ENCODE peak calls at places on chromosomes 3 and 15, in five cellular contexts. W is dorsolateral prefrontal cortex, D is cardiac muscle cell, Z is AG04450, L is tibial nerve. O is an unnamed sample.

GRCh38 chr15:45434168-45434567 is 55.8 kb upstream of the GATM start:
- DNase-seq in W (no peak), D (no peak), Z (no peak), L (no peak), O (no peak)

GRCh38 chr15:60400957-60401356 is 3.2 kb upstream of the ANXA2 start:
- DNase-seq in W (no peak), D (no peak), Z (no peak), L (no peak), O (no peak)

GRCh38 chr3:196660381-196661166 is 21.1 kb downstream of the NRROS start:
- DNase-seq in W (no peak), D (no peak), Z (no peak), L (no peak), O (no peak)

GRCh38 chr3:30502742-30503073 is 103.7 kb upstream of the TGFBR2 start:
- DNase-seq in W (no peak), D (no peak), Z (peak; percentile 36), L (no peak), O (no peak)

GRCh38 chr15:42349178-42349577 is 10.1 kb upstream of the CAPN3 start:
- DNase-seq in W (no peak), D (no peak), Z (no peak), L (no peak), O (no peak)

GRCh38 chr15:92623435-92623834 is 32.1 kb downstream of the FAM174B start:
- DNase-seq in W (peak; percentile 32), D (no peak), Z (no peak), L (no peak), O (no peak)

GRCh38 chr3:32457971-32458471 is 44.6 kb downstream of the CMTM6 start:
- DNase-seq in W (no peak), D (no peak), Z (no peak), L (no peak), O (no peak)

GRCh38 chr3:126361211-126361610 is 4.0 kb upstream of the KLF15 start:
- DNase-seq in W (peak; percentile 13), D (no peak), Z (no peak), L (no peak), O (no peak)

GRCh38 chr3:88180398-88180999 is 30.7 kb downstream of the C3orf38 start:
- DNase-seq in W (no peak), D (peak; percentile 23), Z (peak; percentile 30), L (peak; percentile 10), O (no peak)

GRCh38 chr3:195247863-195248189 is 23.1 kb downstream of the XXYLT1 start:
- DNase-seq in W (peak; percentile 22), D (no peak), Z (no peak), L (no peak), O (no peak)

GRCh38 chr3:193744822-193745684 is 152.0 kb downstream of the OPA1 start:
- DNase-seq in W (no peak), D (peak; percentile 30), Z (no peak), L (no peak), O (no peak)
- TF ChIP-seq CTCF in W (no peak), D (no peak), Z (no peak), L (no peak), O (no peak)

GRCh38 chr3:72591522-72592421 is 256.5 kb downstream of the SHQ1 start:
- DNase-seq in W (no peak), D (peak; percentile 54), Z (peak; percentile 15), L (peak; percentile 40), O (peak; percentile 73)
- H3K4me3 ChIP-seq in W (no peak overlapping the region), D (no peak overlapping the region), Z (no peak overlapping the region), L (no peak overlapping the region), O (no peak overlapping the region)

DNA sequence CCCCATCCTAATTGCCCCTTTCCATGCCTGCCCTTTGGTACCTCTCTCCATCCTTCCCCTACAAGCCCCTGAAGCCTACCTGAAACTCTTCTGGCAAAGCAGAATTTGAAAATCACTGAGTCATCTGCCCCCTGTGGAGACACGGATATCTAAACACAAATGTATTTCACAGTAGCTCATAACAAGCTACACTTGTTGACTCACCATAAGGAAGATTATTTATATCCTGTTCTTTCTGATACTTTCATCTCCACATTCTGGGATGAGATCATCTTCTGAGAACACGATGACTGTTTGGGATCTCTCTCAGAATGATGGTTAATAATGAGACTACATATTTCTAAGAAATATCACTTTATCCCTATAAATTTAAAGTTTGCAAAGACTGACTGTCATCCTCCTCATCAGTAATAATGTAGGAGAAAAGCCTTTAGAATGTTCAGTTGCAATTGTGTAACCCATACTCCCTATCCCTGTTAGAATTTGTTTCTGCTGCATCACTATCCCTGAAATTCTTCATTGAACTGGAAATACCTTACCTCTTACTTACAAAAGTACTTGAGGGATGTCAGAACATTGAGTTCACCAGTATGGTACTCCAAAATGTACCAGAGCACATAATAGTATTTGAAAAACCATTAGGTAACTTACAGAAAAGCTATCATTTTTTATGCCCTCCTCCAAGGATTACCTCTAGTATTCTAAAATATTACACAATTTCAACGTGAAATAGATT is 116.1 kb upstream of the IL12A start:
- DNase-seq in W (no peak), D (no peak), Z (peak; percentile 74), L (no peak), O (no peak)
- TF ChIP-seq CTCF in W (no peak), D (peak; percentile 31), Z (peak; percentile 44), L (no peak), O (no peak)

GRCh38 chr3:43255675-43256074 is 30.7 kb upstream of the SNRK start:
- DNase-seq in W (no peak), D (no peak), Z (no peak), L (no peak), O (no peak)
- H3K4me3 ChIP-seq in W (no peak overlapping the region), D (no peak overlapping the region), Z (no peak overlapping the region), L (no peak overlapping the region), O (no peak overlapping the region)

GRCh38 chr3:115571413-115571812 is 51.9 kb upstream of the GAP43 start:
- DNase-seq in W (no peak), D (no peak), Z (no peak), L (no peak), O (no peak)
- TF ChIP-seq CTCF in W (no peak), D (no peak), Z (no peak), L (no peak), O (no peak)

DNA sequence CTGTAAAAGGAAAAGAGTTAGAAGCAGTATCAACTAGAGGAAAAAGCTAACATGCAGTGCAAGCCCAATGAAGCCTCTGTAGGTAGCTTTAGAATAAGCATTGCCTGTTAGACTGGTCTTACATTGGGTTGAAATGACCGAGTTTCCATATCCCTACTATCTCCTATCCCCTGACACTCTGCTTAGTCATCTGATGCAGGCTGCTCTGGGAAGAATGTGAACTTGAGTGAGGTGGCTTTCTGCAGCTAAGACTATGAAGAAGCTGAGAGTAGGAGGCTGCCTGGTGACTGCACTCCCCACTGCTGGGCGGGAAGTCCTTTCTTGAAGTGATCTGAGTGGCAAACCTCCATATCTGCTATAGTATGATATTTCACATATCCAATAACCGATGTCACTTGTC is 64.7 kb downstream of the OXSM start:
- DNase-seq in W (no peak), D (no peak), Z (peak; percentile 23), L (no peak), O (no peak)
- H3K4me3 ChIP-seq in W (no peak overlapping the region), D (no peak overlapping the region), Z (no peak overlapping the region), L (no peak overlapping the region), O (no peak overlapping the region)

DNA sequence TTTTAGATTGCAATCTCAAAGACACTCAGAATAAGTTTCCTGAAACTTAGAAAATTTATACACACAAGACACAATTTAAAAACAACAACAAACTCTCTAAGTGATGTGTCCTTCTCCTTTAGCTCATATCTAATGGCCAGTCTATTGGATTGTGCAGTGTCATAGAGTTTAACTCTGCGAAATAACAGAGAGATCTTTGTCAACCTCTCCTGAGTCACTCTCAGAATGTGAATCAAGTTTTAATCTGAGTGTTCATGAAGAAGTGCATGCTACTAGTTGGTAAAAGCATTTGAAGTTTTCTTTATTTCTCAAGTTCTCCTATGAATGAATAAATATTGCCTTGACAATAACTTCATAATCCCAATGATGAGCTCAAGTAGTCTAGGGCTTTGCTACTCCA is 284.5 kb upstream of the DNAJC19 start:
- DNase-seq in W (no peak), D (no peak), Z (no peak), L (no peak), O (no peak)
- TF ChIP-seq CTCF in W (no peak), D (no peak), Z (no peak), L (no peak), O (no peak)

DNA sequence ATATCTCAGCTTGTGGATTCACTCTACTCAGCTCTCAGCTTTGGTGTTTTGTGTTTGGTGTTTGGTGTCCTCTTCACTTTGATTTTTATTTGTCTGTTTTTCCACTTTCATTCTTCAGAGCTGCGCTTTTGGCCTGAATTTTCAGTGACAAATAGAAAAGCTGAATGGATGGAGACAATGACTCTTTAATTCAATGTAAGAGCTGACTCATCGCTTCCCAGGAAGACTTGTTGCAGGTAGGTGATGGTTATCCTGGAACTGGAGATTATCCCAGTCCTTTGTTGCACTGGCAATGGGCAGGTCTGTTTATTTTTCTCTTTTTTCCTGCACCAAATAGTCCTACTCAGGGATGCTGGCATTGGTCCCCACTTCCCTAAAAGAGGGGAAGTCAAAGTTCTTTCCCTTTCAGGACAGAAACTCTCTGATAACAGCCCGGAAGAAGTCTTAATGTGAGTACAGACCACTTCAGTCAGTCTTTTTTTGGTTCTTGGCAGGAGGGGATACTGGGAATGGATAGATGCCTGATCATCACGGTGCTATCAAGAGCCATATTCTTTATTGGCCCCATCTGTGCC is 12.4 kb upstream of the AEN start:
- DNase-seq in W (no peak), D (no peak), Z (no peak), L (no peak), O (no peak)
- H3K4me3 ChIP-seq in W (peak overlapping the region; percentile 11), D (no peak overlapping the region), Z (no peak overlapping the region), L (no peak overlapping the region), O (no peak overlapping the region)

GRCh38 chr3:175485436-175485835 is 626.3 kb downstream of the NAALADL2 start:
- DNase-seq in W (no peak), D (no peak), Z (no peak), L (no peak), O (no peak)
- TF ChIP-seq CTCF in W (no peak), D (no peak), Z (no peak), L (no peak), O (no peak)

GRCh38 chr3:114622001-114622400 is 328.2 kb downstream of the TIGIT start:
- DNase-seq in W (no peak), D (no peak), Z (no peak), L (no peak), O (no peak)

GRCh38 chr3:114624676-114625181 is 330.9 kb downstream of the TIGIT start:
- DNase-seq in W (peak; percentile 93), D (no peak), Z (peak; percentile 92), L (peak; percentile 95), O (peak; percentile 98)

GRCh38 chr3:114623420-114624046 is 329.7 kb downstream of the TIGIT start:
- DNase-seq in W (no peak), D (no peak), Z (no peak), L (no peak), O (no peak)

GRCh38 chr3:114626751-114627150 is 332.9 kb downstream of the TIGIT start:
- DNase-seq in W (no peak), D (no peak), Z (no peak), L (no peak), O (no peak)

GRCh38 chr3:114624047-114624445 is 330.2 kb downstream of the TIGIT start:
- DNase-seq in W (no peak), D (peak; percentile 18), Z (peak; percentile 41), L (peak; percentile 81), O (no peak)
- H3K4me3 ChIP-seq in W (peak overlapping the region; percentile 46), D (no peak overlapping the region), Z (peak overlapping the region; percentile 67), L (peak overlapping the region; percentile 31), O (peak overlapping the region; percentile 45)

O was measured in kidney epithelial cell.